ENCODE peak calls at places on chromosomes 13 and 19, in ten cellular contexts. S is CD4-positive, alpha-beta memory T cell; T is colonic mucosa; F is pancreas; H is CD4-positive, CD25-positive, alpha-beta regulatory T cell; O is fibroblast of lung; Y is thoracic aorta; L is hepatocyte; Q is Caco-2; Z is psoas muscle. M is an unnamed sample.
A peak's percentile ranks its signal among the peaks of the same experiment; 100 is the strongest.

GRCh38 chr13:100022798-100023197 is 41.2 kb downstream of the ZIC2 start:
- DNase-seq in Z (no peak), S (no peak), T (no peak), Q (no peak), L (no peak), H (no peak), O (no peak), F (no peak), Y (no peak), M (no peak)

GRCh38 chr19:58568731-58569130 is 4.4 kb downstream of the MZF1 start:
- DNase-seq in F (peak; percentile 10), O (no peak), H (peak; percentile 0), T (peak; percentile 16), L (no peak), S (no peak), Q (no peak), Y (no peak), Z (peak; percentile 9), M (no peak)

GRCh38 chr19:29404951-29405727 is 120.7 kb upstream of the VSTM2B start:
- DNase-seq in L (peak; percentile 45), Q (peak; percentile 49), Z (no peak), T (peak; percentile 20), H (no peak), Y (no peak), O (no peak), F (no peak), S (no peak), M (no peak)

GRCh38 chr19:10001899-10002298 is 8.4 kb downstream of the COL5A3 start:
- DNase-seq in F (peak; percentile 43), T (peak; percentile 74), O (no peak), Z (peak; percentile 67), Y (no peak), L (peak; percentile 52), S (no peak), Q (peak; percentile 49), H (no peak), M (no peak)

GRCh38 chr13:109160357-109160756 is 530.9 kb downstream of the MYO16 start:
- DNase-seq in H (no peak), F (no peak), T (no peak), L (no peak), S (no peak), Q (no peak), O (no peak), Z (no peak), Y (no peak), M (no peak)

GRCh38 chr19:308471-309205 is 17.4 kb upstream of the PLPP2 start:
- DNase-seq in Z (no peak), Q (no peak), S (no peak), L (no peak), H (no peak), T (no peak), O (no peak), F (no peak), Y (no peak), M (no peak)

GRCh38 chr13:85725433-85725832 is 73.8 kb downstream of the SLITRK6 start:
- DNase-seq in S (no peak), O (no peak), H (no peak), Y (no peak), T (no peak), F (no peak), Z (no peak), L (no peak), Q (no peak), M (no peak)

GRCh38 chr19:6777434-6777833 is 4.9 kb downstream of the VAV1 start:
- DNase-seq in T (no peak), L (no peak), Y (no peak), F (no peak), S (no peak), Z (no peak), Q (no peak), O (no peak), H (no peak), M (no peak)

GRCh38 chr19:55585658-55586339 is 5.2 kb upstream of the ZNF579 start:
- DNase-seq in H (peak; percentile 40), O (peak; percentile 82), L (peak; percentile 93), Z (peak; percentile 57), Y (no peak), T (peak; percentile 45), S (peak; percentile 53), F (peak; percentile 76), Q (peak; percentile 61), M (no peak)

GRCh38 chr19:49442793-49443365 is 1.6 kb upstream of the SLC17A7 start:
- DNase-seq in O (peak; percentile 78), F (peak; percentile 87), L (peak; percentile 95), S (peak; percentile 63), Q (peak; percentile 98), H (peak; percentile 49), Z (peak; percentile 96), Y (peak; percentile 81), T (peak; percentile 96), M (peak; percentile 81)

GRCh38 chr13:41938918-41939317 is 22.0 kb downstream of the VWA8 start:
- DNase-seq in H (no peak), S (no peak), L (no peak), Y (no peak), Q (no peak), F (no peak), T (no peak), Z (no peak), O (no peak), M (no peak)

GRCh38 chr19:50001775-50002174 is 23.4 kb downstream of the VRK3 start:
- DNase-seq in F (no peak), T (no peak), Y (no peak), S (no peak), Z (no peak), L (no peak), Q (no peak), H (no peak), O (no peak), M (no peak)

GRCh38 chr13:108302279-108302678 is 32.8 kb downstream of the TNFSF13B start:
- DNase-seq in L (no peak), S (no peak), T (no peak), H (no peak), O (peak; percentile 41), F (no peak), Y (no peak), Z (no peak), Q (no peak), M (no peak)

GRCh38 chr13:60572003-60572792 is 175.2 kb downstream of the TDRD3 start:
- DNase-seq in Z (no peak), L (peak; percentile 18), S (no peak), O (peak; percentile 84), Q (no peak), T (no peak), H (no peak), Y (no peak), F (no peak), M (no peak)

GRCh38 chr13:31878955-31879354 is 139.6 kb downstream of the RXFP2 start:
- DNase-seq in H (no peak), L (no peak), O (no peak), T (no peak), Y (no peak), F (no peak), S (no peak), Z (no peak), Q (no peak), M (no peak)
- H3K4me1 ChIP-seq in H (no peaks in the 10 kb centered on the region), L (no peaks in the 10 kb centered on the region), O (no peaks in the 10 kb centered on the region), T (no peaks in the 10 kb centered on the region), Y (peaks cover 34% of the 10 kb centered on the region), F (no peaks in the 10 kb centered on the region), S (peaks cover 6% of the 10 kb centered on the region), Z (peaks cover 4% of the 10 kb centered on the region), Q (no peaks in the 10 kb centered on the region), M (no peaks in the 10 kb centered on the region)

DNA sequence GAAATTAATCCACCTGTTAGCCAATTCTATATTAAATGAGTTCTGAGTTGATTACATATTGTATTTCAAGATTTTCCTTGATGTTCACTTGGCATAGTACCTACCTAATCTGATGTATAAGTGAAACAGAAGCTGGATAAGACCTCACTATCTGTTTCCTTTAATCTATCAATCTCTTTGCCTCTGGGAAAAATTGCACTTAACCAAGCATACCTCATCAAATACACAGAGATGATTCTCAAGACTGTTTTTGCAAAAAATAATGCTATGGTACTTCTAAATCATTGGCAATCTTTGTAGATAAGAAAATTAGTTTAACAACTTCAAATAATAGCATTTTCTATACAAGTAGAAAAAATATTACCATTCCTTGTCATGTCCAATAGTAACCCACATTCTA is 55.2 kb downstream of the SERPINE3 start:
- DNase-seq in T (no peak), Z (no peak), L (no peak), Y (no peak), F (no peak), Q (no peak), H (no peak), S (no peak), O (no peak), M (no peak)
- H3K4me1 ChIP-seq in T (no peaks in the 10 kb centered on the region), Z (peaks cover 21% of the 10 kb centered on the region), L (peaks cover 7% of the 10 kb centered on the region), Y (peaks cover 25% of the 10 kb centered on the region), F (no peaks in the 10 kb centered on the region), Q (no peaks in the 10 kb centered on the region), H (peaks cover 4% of the 10 kb centered on the region), S (peaks cover 14% of the 10 kb centered on the region), O (peaks cover 3% of the 10 kb centered on the region), M (no peaks in the 10 kb centered on the region)

GRCh38 chr13:113860579-113861432 is 3.1 kb downstream of the GAS6 start:
- DNase-seq in H (no peak), O (peak; percentile 51), Q (peak; percentile 91), T (peak; percentile 90), F (peak; percentile 41), Z (no peak), L (peak; percentile 82), Y (no peak), S (no peak), M (peak; percentile 19)

GRCh38 chr13:113859311-113860050 is 4.4 kb downstream of the GAS6 start:
- DNase-seq in Y (no peak), Q (no peak), S (no peak), O (no peak), H (no peak), L (no peak), Z (no peak), T (no peak), F (peak; percentile 5), M (no peak)

GRCh38 chr13:113862191-113862765 is 1.6 kb downstream of the GAS6 start:
- DNase-seq in Y (no peak), L (no peak), Q (no peak), Z (no peak), H (no peak), T (peak; percentile 43), O (no peak), F (peak; percentile 11), S (no peak), M (no peak)

GRCh38 chr13:113861433-113862030 is 2.3 kb downstream of the GAS6 start:
- DNase-seq in S (no peak), L (no peak), H (no peak), Q (no peak), Y (no peak), Z (no peak), T (peak; percentile 43), F (peak; percentile 8), O (no peak), M (no peak)

DNA sequence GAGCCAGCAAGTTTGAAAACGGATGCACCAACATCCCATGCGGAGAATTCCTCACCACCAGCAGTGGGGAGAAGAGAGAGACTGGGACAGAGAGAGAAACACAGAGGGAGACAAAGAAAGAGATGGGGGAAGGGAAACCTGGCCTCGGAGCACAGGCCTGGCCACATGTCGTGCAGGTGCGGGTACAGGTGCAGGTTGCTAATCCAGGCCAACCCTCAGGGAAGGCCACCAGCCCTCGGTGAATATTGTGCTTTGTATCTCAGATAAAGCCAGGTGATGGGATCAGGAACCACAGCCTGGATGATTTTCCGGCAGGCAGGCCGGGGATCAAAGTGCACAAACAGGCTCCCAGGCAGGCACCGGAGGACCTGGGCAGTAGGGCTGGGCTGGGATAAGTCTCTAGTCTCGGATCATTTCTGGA is 3.8 kb downstream of the GAS6 start:
- DNase-seq in S (no peak), F (peak; percentile 14), Q (peak; percentile 70), Y (no peak), H (no peak), Z (no peak), L (peak; percentile 68), O (no peak), T (peak; percentile 85), M (no peak)
- H3K4me1 ChIP-seq in S (peaks cover 13% of the 10 kb centered on the region), F (peaks cover 17% of the 10 kb centered on the region), Q (peaks cover 44% of the 10 kb centered on the region), Y (peaks cover 66% of the 10 kb centered on the region), H (peaks cover 13% of the 10 kb centered on the region), Z (peaks cover 59% of the 10 kb centered on the region), L (peaks cover 38% of the 10 kb centered on the region), O (peaks cover 21% of the 10 kb centered on the region), T (peaks cover 44% of the 10 kb centered on the region), M (no peaks in the 10 kb centered on the region)

GRCh38 chr13:48233886-48234488 is 981 bp downstream of the ITM2B start:
- DNase-seq in F (no peak), Y (no peak), Q (no peak), Z (no peak), T (no peak), O (peak; percentile 65), H (no peak), L (peak; percentile 46), S (no peak), M (no peak)
- H3K4me1 ChIP-seq in F (no peaks in the 10 kb centered on the region), Y (peaks cover 47% of the 10 kb centered on the region), Q (peaks cover 15% of the 10 kb centered on the region), Z (peaks cover 35% of the 10 kb centered on the region), T (no peaks in the 10 kb centered on the region), O (peaks cover 3% of the 10 kb centered on the region), H (peaks cover 55% of the 10 kb centered on the region), L (peaks cover 41% of the 10 kb centered on the region), S (peaks cover 51% of the 10 kb centered on the region), M (peaks cover 36% of the 10 kb centered on the region)